ENCODE peak calls at places on chromosomes 7 and 10, in four cellular contexts. K is CD8-positive, alpha-beta memory T cell; D is HCEC 1CT; V is amygdala. I is an unnamed sample.

GRCh38 chr7:67302113-67303039 is 305.7 kb downstream of the TYW1 start:
- DNase-seq in D (peak; percentile 96), V (peak; percentile 95), K (peak; percentile 95), I (peak; percentile 100)

GRCh38 chr7:137513091-137513490 is 169.6 kb upstream of the PTN start:
- DNase-seq in V (no peak), D (no peak), K (no peak), I (no peak)

GRCh38 chr10:133262696-133263095 is 14.0 kb downstream of the ADAM8 start:
- DNase-seq in K (no peak), D (no peak), V (no peak), I (no peak)

GRCh38 chr10:64067859-64068258 is 546.7 kb downstream of the REEP3 start:
- DNase-seq in D (no peak), V (no peak), K (no peak), I (no peak)

GRCh38 chr10:77857272-77857671 is 69.3 kb downstream of the DLG5 start:
- DNase-seq in K (no peak), D (no peak), V (no peak), I (peak; percentile 28)

GRCh38 chr7:24576171-24577052 is 3.2 kb downstream of the PALS2 start:
- DNase-seq in V (no peak), D (peak; percentile 82), K (no peak), I (peak; percentile 82)

GRCh38 chr7:70704921-70705346 is 427.0 kb upstream of the GALNT17 start:
- DNase-seq in D (no peak), K (no peak), V (no peak), I (no peak)

GRCh38 chr10:49616421-49617230 is 2.8 kb downstream of the CHAT start:
- DNase-seq in V (no peak), D (no peak), K (no peak), I (no peak)

GRCh38 chr7:97733276-97734206 is 1.7 kb downstream of the TAC1 start:
- DNase-seq in K (no peak), D (no peak), V (no peak), I (no peak)

GRCh38 chr7:123627859-123628258 is 26.2 kb downstream of the ASB15 start:
- DNase-seq in K (no peak), D (no peak), V (no peak), I (no peak)

GRCh38 chr10:48792687-48793096 is 108.0 kb downstream of the WDFY4 start:
- DNase-seq in K (no peak), D (peak; percentile 42), V (no peak), I (no peak)

GRCh38 chr10:117547301-117548153 is 5.0 kb downstream of the EMX2 start:
- DNase-seq in K (no peak), D (no peak), V (no peak), I (no peak)

GRCh38 chr10:29621161-29621560 is 13.6 kb downstream of the SVIL start:
- DNase-seq in D (no peak), V (no peak), K (no peak), I (no peak)

GRCh38 chr10:68261132-68261856 is 29.4 kb upstream of the ATOH7 start:
- DNase-seq in K (no peak), D (no peak), V (peak; percentile 5), I (no peak)

GRCh38 chr7:46812047-46812672 is 769.8 kb downstream of the TNS3 start:
- DNase-seq in D (no peak), K (no peak), V (no peak), I (no peak)

GRCh38 chr10:44908936-44909335 is 2.2 kb upstream of the TMEM72 start:
- DNase-seq in K (no peak), V (no peak), D (no peak), I (no peak)

GRCh38 chr10:13365168-13365687 is 17.1 kb upstream of the SEPHS1 start:
- DNase-seq in K (no peak), D (no peak), V (no peak), I (no peak)

GRCh38 chr7:148847815-148848726 is 36.0 kb downstream of the EZH2 start:
- DNase-seq in K (no peak), D (no peak), V (no peak), I (no peak)

GRCh38 chr7:93980744-93981479 is 23.2 kb downstream of the BET1 start:
- DNase-seq in K (no peak), D (no peak), V (no peak), I (no peak)

I was measured in NB4.